ENCODE peak calls at places on chromosome 13, in six cellular contexts. Y is K562, E is SK-N-SH, B is HepG2, N is HCT116, A is H1. K is an unnamed sample.

GRCh38 chr13:70964124-70964523 is 855.9 kb upstream of the KLHL1 start:
- DNase-seq in A (no peak), E (no peak), B (peak; percentile 38), Y (no peak), N (no peak), K (peak; percentile 46)

GRCh38 chr13:39226359-39226758 is 188.1 kb downstream of the NHLRC3 start:
- DNase-seq in E (no peak), Y (no peak), A (no peak), N (no peak), B (no peak), K (no peak)

GRCh38 chr13:44280461-44280860 is 93.2 kb upstream of the SERP2 start:
- DNase-seq in A (no peak), N (no peak), E (no peak), B (peak; percentile 15), Y (no peak), K (no peak)

GRCh38 chr13:30805603-30806011 is 70.3 kb downstream of the ALOX5AP start:
- DNase-seq in B (peak; percentile 90), N (peak; percentile 68), Y (no peak), E (peak; percentile 32), A (no peak), K (no peak)

GRCh38 chr13:90867336-90867683 is 480.2 kb upstream of the MIR17HG start:
- DNase-seq in Y (peak; percentile 58), N (peak; percentile 33), E (peak; percentile 37), A (peak; percentile 39), B (peak; percentile 75), K (peak; percentile 83)

GRCh38 chr13:28854657-28855056 is 34.5 kb downstream of the MTUS2 start:
- DNase-seq in A (no peak), Y (peak; percentile 5), E (no peak), N (no peak), B (no peak), K (peak; percentile 27)

GRCh38 chr13:101535192-101535746 is 82.8 kb downstream of the ITGBL1 start:
- DNase-seq in E (no peak), Y (no peak), N (no peak), B (no peak), A (no peak), K (no peak)

GRCh38 chr13:53285896-53286430 is 257.4 kb downstream of the OLFM4 start:
- DNase-seq in B (no peak), Y (no peak), A (no peak), N (no peak), E (no peak), K (no peak)

GRCh38 chr13:51935326-51936171 is 73.8 kb downstream of the CCDC70 start:
- DNase-seq in A (no peak), N (peak; percentile 19), Y (peak; percentile 33), E (peak; percentile 49), B (no peak), K (peak; percentile 73)

GRCh38 chr13:49214917-49215376 is 5.2 kb upstream of the MLNR start:
- DNase-seq in N (peak; percentile 19), B (peak; percentile 78), Y (no peak), A (no peak), E (no peak), K (no peak)

GRCh38 chr13:114152831-114153371 is 20.5 kb upstream of the RASA3 start:
- DNase-seq in B (no peak), N (no peak), A (no peak), Y (no peak), E (no peak), K (no peak)

DNA sequence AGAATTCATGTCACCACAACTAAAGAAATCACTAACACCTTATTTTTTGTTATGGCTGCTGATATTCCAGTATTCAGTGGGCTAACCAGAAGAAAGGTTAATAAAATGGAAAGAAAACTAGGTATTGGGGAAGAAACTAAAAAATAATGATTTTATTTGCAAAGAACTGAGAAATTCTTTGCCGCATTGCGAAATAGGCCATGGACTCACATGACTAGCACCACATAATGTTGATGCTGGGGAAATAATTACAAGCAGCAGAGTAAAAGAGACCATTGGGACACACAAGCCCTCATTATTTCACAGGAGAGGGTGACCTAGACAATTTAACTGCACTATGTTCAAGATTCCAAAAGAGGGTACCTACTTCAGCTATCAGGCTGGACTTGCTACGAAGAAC is 1411.5 kb downstream of the SLITRK5 start:
- DNase-seq in A (no peak), Y (no peak), E (no peak), N (no peak), B (no peak), K (no peak)
- TF ChIP-seq JUND in A (no peak), Y (no peak), E (no peak), N (no peak), B (no peak), K (no peak)

DNA sequence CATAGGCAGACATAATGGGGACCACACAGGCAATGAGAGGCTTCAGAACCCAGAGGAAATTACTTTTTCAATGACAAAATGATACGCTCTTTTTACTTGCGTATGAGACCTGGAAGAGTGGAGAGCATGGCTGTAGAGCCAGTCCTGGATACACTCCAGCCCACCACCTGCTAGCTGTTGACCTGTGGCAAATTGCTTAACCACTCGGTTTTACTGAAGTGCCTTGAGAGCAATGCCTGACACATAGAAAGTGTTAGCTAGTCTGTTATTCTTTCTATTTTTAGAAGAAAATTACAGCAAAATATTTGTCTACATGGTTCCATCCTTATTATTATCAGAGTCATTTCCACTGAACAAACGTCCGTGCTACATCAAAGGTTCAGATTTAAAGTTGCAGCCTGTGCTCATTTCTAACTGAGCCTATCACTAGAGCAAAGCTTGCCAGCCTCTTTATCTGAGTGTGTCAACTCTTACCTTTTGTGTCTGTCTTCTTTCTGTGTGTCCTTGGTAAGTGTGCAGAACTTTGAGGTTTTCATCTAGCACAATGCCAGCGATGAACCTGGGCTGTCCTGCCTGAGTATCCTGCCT is 9.6 kb upstream of the GPR183 start:
- DNase-seq in N (no peak), A (no peak), B (no peak), Y (no peak), E (no peak), K (no peak)
- TF ChIP-seq JUND in N (no peak), A (no peak), B (no peak), Y (no peak), E (no peak), K (no peak)

DNA sequence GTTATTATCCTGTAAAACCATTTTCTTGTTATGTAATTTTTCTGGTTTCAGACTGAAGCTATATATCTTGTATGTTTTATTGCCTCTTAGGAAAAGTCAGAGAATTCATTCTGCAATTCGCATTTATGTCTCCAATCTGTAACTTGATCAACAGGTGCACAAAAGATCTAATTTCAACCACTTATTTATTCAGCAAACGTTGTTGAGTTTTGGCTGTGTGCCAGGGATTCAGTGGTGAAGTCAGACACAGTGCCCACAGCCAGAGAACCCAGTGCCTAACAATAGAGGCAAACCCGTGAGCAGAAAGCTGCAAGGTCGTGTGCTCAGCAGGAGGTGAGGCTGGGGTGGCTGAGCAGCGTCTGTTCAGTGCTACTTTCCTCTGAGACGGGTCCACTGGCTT is 119.5 kb upstream of the MCF2L start:
- DNase-seq in E (peak; percentile 49), Y (no peak), B (peak; percentile 26), A (no peak), N (no peak), K (peak; percentile 55)
- TF ChIP-seq JUND in E (no peak), Y (no peak), B (no peak), A (no peak), N (no peak), K (no peak)

DNA sequence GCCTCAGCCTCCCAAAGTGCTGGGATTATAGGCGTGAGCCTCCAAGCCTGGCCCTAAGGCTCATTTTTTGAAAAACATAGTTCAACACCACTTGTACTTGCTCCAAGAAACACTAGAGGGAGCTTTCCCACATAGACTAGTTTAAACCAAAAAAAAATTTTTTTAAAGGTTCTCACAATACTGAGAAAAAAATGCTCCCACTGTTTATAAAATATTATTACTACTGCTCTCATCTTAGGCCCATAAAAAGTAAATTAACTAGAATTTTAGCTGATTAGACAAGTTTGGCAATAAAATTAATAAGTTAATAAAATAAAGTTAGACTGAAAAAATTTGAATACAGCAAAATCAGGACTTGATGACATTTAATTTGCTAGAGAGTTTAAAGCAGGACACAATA is 109.5 kb downstream of the TBC1D4 start:
- DNase-seq in B (peak; percentile 44), E (peak; percentile 42), A (no peak), N (no peak), Y (peak; percentile 13), K (peak; percentile 56)
- TF ChIP-seq JUND in B (no peak), E (no peak), A (no peak), N (no peak), Y (no peak), K (no peak)

GRCh38 chr13:59681630-59682311 is 482.0 kb downstream of the DIAPH3 start:
- DNase-seq in N (no peak), B (no peak), Y (no peak), E (no peak), A (no peak), K (no peak)

GRCh38 chr13:59677966-59678814 is 485.5 kb downstream of the DIAPH3 start:
- DNase-seq in N (peak; percentile 29), B (peak; percentile 42), Y (peak; percentile 16), E (peak; percentile 55), A (no peak), K (peak; percentile 51)

GRCh38 chr13:59677430-59677829 is 486.3 kb downstream of the DIAPH3 start:
- DNase-seq in E (no peak), A (no peak), N (no peak), Y (no peak), B (no peak), K (no peak)

GRCh38 chr13:59679239-59679638 is 484.5 kb downstream of the DIAPH3 start:
- DNase-seq in N (no peak), B (no peak), Y (no peak), E (peak; percentile 30), A (no peak), K (no peak)

DNA sequence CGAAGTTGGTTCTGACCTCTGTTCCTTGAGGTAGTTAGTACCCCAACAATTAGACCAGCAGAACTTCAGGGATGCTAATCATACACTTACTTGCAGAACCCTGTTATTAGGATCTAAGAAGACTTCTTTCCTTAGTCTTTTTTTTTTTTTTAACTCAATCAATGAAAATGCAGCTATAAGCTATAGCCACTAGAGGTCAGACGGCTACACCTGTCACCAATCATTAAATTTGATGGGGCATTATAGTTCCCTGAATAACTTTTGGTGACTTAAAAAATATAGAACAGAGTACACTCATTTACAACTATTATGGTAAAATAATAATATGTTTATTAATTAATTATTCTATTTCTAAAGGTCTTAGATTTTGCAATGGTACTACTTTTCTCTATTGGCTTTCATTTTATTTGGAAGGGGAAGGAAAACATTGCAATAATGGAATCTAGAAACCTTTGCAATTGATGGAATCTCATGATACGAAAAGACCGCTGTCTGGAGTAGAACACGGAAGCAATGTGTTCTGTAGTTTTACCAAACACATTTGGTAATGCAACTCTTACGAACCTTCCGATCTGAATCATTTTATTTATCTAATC is 483.2 kb downstream of the DIAPH3 start:
- DNase-seq in N (peak; percentile 7), E (no peak), B (no peak), Y (no peak), A (no peak), K (peak; percentile 43)
- TF ChIP-seq JUND in N (no peak), E (no peak), B (no peak), Y (no peak), A (no peak), K (no peak)

GRCh38 chr13:42807866-42808265 is 26.5 kb downstream of the FAM216B start:
- DNase-seq in N (no peak), Y (no peak), A (no peak), E (no peak), B (peak; percentile 1), K (no peak)
- TF ChIP-seq JUND in N (no peak), Y (no peak), A (no peak), E (peak; percentile 72), B (no peak), K (no peak)

DNA sequence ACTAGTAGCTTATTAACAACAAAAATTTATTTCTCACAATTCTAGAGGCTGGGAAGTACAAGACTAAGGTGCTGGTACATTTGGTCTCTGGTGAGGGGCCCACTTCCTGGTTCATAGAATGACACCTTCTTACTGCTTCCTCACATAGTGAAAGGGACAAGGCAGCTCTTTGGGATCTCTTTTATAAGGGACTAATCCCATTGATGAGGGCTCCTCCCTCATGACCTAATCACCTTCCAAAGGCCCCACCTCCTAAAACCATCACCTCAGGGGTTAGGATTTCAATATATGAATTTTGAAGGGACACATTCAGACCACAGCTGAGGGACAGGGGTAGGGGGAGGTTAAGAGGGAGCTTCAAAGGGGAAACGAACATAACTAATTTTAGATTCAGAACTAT is 20.3 kb downstream of the SPART start:
- DNase-seq in A (no peak), E (no peak), Y (no peak), B (no peak), N (no peak), K (no peak)
- TF ChIP-seq JUND in A (no peak), E (no peak), Y (no peak), B (no peak), N (no peak), K (no peak)